ENCODE peak calls at places on chromosomes 11 and 22, in seven cellular contexts. X is LoVo; O is activated CD4-positive, alpha-beta T cell treated with anti-CD3 and anti-CD28 coated beads, Interleukin-2, amount 10 ng/mL, durations not matched to agents 7 days and 5 days; P is GM23248; I is NCI-H1105; W is RPMI8226; B is SHP77. Q is an unnamed sample.

GRCh38 chr22:29912605-29913398 is 29.8 kb downstream of the MTMR3 start:
- DNase-seq in X (no peak), O (no peak), P (peak), I (no peak), W (peak), B (no peak), Q (no peak)

GRCh38 chr22:42188808-42189447 is 58.3 kb upstream of the CYP2D6 start:
- DNase-seq in X (peak), O (no peak), P (peak), I (no peak), W (no peak), B (no peak), Q (no peak)

GRCh38 chr11:129856036-129856435 is 39.3 kb downstream of the NFRKB start:
- DNase-seq in X (no peak), O (no peak), P (no peak), I (no peak), W (no peak), B (no peak), Q (no peak)

GRCh38 chr11:17604913-17605230 is 57.8 kb downstream of the OTOG start:
- DNase-seq in X (no peak), O (no peak), P (no peak), I (no peak), W (no peak), B (no peak), Q (no peak)

GRCh38 chr22:36546932-36547331 is 18.0 kb upstream of the EIF3D start:
- DNase-seq in X (no peak), O (no peak), P (peak), I (no peak), W (no peak), B (no peak), Q (no peak)

GRCh38 chr11:12856338-12856737 is 152.8 kb upstream of the RASSF10 start:
- DNase-seq in X (no peak), O (no peak), P (no peak), I (no peak), W (no peak), B (no peak), Q (no peak)

GRCh38 chr11:69878144-69878883 is 59.1 kb upstream of the FGF3 start:
- DNase-seq in X (no peak), O (no peak), P (no peak), I (no peak), W (no peak), B (no peak), Q (no peak)

GRCh38 chr22:33110562-33111163 is 52.5 kb upstream of the SYN3 start:
- DNase-seq in X (peak), O (no peak), P (peak), I (no peak), W (no peak), B (no peak), Q (no peak)

GRCh38 chr11:125625594-125626380 is 824 bp downstream of the CHEK1 start:
- DNase-seq in X (peak), O (peak), P (peak), I (peak), W (peak), B (peak), Q (peak)

GRCh38 chr11:702731-703461 is 3.1 kb upstream of the EPS8L2 start:
- DNase-seq in X (no peak), O (no peak), P (peak), I (no peak), W (no peak), B (no peak), Q (no peak)

GRCh38 chr22:36991220-36991619 is 28.0 kb downstream of the TST start:
- DNase-seq in X (no peak), O (no peak), P (no peak), I (no peak), W (no peak), B (no peak), Q (no peak)

GRCh38 chr11:44782478-44782877 is 55.7 kb downstream of the TSPAN18 start:
- DNase-seq in X (no peak), O (no peak), P (no peak), I (no peak), W (no peak), B (no peak), Q (no peak)

GRCh38 chr22:50004923-50005322 is 7.6 kb downstream of the IL17REL start:
- DNase-seq in X (no peak), O (no peak), P (no peak), I (no peak), W (no peak), B (no peak), Q (no peak)

GRCh38 chr11:119377112-119377901 is 4.2 kb downstream of the USP2 start:
- DNase-seq in X (no peak), O (no peak), P (no peak), I (peak), W (no peak), B (no peak), Q (peak)

GRCh38 chr11:9066432-9066925 is 24.9 kb downstream of the SCUBE2 start:
- DNase-seq in X (no peak), O (no peak), P (no peak), I (no peak), W (no peak), B (peak), Q (no peak)

GRCh38 chr11:99739464-99740089 is 718.8 kb downstream of the CNTN5 start:
- DNase-seq in X (peak), O (no peak), P (peak), I (peak), W (peak), B (peak), Q (peak)

GRCh38 chr11:115613986-115614625 is 109.9 kb upstream of the CADM1 start:
- DNase-seq in X (no peak), O (no peak), P (peak), I (no peak), W (no peak), B (no peak), Q (no peak)

GRCh38 chr11:393219-394033 is 583 bp upstream of the PKP3 start:
- DNase-seq in X (peak), O (no peak), P (peak), I (no peak), W (no peak), B (no peak), Q (no peak)

GRCh38 chr11:101100601-101101000 is 29.0 kb downstream of the PGR start:
- DNase-seq in X (no peak), O (no peak), P (no peak), I (no peak), W (no peak), B (no peak), Q (no peak)

GRCh38 chr11:69276165-69276564 is 17.8 kb upstream of the MYEOV start:
- DNase-seq in X (no peak), O (no peak), P (no peak), I (no peak), W (no peak), B (no peak), Q (no peak)

GRCh38 chr11:44904261-44905080 is 46.2 kb downstream of the TP53I11 start:
- DNase-seq in X (no peak), O (no peak), P (no peak), I (no peak), W (no peak), B (no peak), Q (no peak)

GRCh38 chr22:36331912-36332622 is 55.7 kb downstream of the MYH9 start:
- DNase-seq in X (no peak), O (peak), P (peak), I (peak), W (peak), B (no peak), Q (peak)

GRCh38 chr11:71240865-71241691 is 11.3 kb downstream of the SHANK2 start:
- DNase-seq in X (no peak), O (no peak), P (peak), I (no peak), W (no peak), B (no peak), Q (no peak)

GRCh38 chr11:63854696-63855095 is 15.8 kb downstream of the MARK2 start:
- DNase-seq in X (no peak), O (no peak), P (no peak), I (no peak), W (no peak), B (no peak), Q (no peak)

GRCh38 chr22:40204331-40205116 is 26.8 kb downstream of the TNRC6B start:
- DNase-seq in X (no peak), O (no peak), P (peak), I (no peak), W (no peak), B (no peak), Q (no peak)

GRCh38 chr11:57324154-57324885 is 432 bp downstream of the TNKS1BP1 start:
- DNase-seq in X (no peak), O (peak), P (peak), I (peak), W (peak), B (no peak), Q (no peak)

GRCh38 chr11:5153574-5154431 is 754 bp downstream of the OR52A1 start:
- DNase-seq in X (no peak), O (no peak), P (no peak), I (no peak), W (no peak), B (no peak), Q (no peak)

GRCh38 chr22:26589367-26589844 is 526 bp downstream of the TPST2 start:
- DNase-seq in X (peak), O (peak), P (peak), I (no peak), W (peak), B (no peak), Q (peak)